ENCODE peak calls at places on chromosomes 12 and 14, in five cellular contexts. W, P, Q, X and V are unnamed samples.

GRCh38 chr14:89473979-89474378 is 56.9 kb upstream of the FOXN3 start:
- DNase-seq in W (no peak), P (no peak), Q (peak; percentile 10), X (no peak), V (no peak)

GRCh38 chr12:116818341-116818856 is 62.8 kb downstream of the HRK start:
- DNase-seq in W (no peak), P (no peak), Q (peak; percentile 15), X (no peak), V (peak; percentile 2)

GRCh38 chr12:116662612-116663144 is 75.2 kb downstream of the SPRING1 start:
- DNase-seq in W (peak; percentile 57), P (no peak), Q (peak; percentile 42), X (peak; percentile 46), V (no peak)

GRCh38 chr14:93669632-93670031 is 118.7 kb downstream of the PRIMA1 start:
- DNase-seq in W (no peak), P (no peak), Q (no peak), X (no peak), V (no peak)

GRCh38 chr12:5197127-5197526 is 153.4 kb downstream of the KCNA5 start:
- DNase-seq in W (no peak), P (no peak), Q (no peak), X (no peak), V (no peak)

GRCh38 chr12:87661770-87662402 is 367.3 kb downstream of the C12orf50 start:
- DNase-seq in W (no peak), P (no peak), Q (peak; percentile 5), X (no peak), V (no peak)

GRCh38 chr12:3557791-3558190 is 66.8 kb downstream of the PRMT8 start:
- DNase-seq in W (no peak), P (no peak), Q (no peak), X (no peak), V (no peak)

GRCh38 chr14:35576260-35576659 is 42.3 kb downstream of the INSM2 start:
- DNase-seq in W (no peak), P (no peak), Q (no peak), X (no peak), V (no peak)

GRCh38 chr12:68636268-68636667 is 25.6 kb downstream of the RAP1B start:
- DNase-seq in W (no peak), P (no peak), Q (peak; percentile 88), X (no peak), V (peak; percentile 82)

GRCh38 chr14:41549282-41549681 is 57.4 kb upstream of the LRFN5 start:
- DNase-seq in W (no peak), P (no peak), Q (no peak), X (no peak), V (no peak)

DNA sequence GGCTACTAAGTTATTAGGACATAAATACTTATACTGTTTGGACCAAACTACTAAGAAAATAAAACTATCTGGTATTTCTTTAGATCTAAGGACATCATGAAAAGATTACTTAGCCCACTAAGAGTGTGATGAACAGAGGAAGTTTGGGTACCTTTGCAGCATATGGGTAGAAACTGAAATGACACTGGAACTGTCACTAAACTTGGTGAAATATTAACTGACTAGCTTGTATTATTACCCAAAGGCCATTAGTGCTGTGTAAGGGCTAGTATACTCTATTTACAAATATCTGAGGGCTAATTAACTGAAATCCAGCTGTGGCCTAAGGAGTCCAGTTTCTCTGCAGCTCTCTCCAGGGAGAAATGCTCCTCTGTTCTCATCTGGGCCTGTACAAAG is 45.5 kb downstream of the PAWR start:
- DNase-seq in W (no peak), P (no peak), Q (no peak), X (no peak), V (no peak)
- H2BK12ac ChIP-seq in W (no peak overlapping the region), P (no peak overlapping the region), Q (no peak overlapping the region), X (no peak overlapping the region), V (no peak overlapping the region)

DNA sequence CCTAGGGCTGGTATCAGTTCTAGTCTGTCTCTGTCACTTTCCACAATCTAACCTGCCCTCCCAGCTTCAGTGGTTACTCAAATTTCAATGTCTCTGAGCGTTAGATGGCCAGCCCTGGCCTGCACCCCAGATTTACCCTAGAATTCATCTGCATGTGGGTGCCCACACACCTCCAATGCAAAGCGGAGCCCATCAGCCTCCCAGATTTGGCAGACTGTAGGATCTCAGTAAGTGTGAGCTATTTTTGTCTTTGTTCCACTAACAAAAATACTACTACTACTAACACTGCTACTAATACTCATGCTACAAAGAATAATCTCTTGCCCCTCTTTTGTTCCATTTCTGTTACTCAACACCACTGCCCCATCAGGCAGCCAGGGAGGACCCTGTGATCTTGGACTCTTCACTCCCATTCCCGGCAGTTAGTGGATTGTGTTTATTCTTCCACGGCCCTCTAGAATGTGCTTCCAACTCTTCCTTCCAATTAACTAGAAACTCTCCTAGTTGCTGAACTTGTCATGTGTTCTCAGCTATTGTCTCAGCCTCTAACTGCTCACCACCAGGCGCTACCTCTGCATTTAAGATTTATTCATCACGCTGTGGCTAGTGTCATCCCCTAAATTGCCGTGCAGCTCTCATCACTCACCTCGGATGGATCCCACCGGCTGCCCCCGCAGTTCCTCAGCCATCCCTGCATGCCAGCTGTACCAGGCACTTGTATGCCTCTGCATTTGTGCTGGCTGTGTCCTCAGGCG is 150.7 kb upstream of the HIF1A start:
- DNase-seq in W (no peak), P (no peak), Q (no peak), X (no peak), V (no peak)
- H2BK12ac ChIP-seq in W (no peak overlapping the region), P (no peak overlapping the region), Q (peak overlapping the region; percentile 38), X (no peak overlapping the region), V (peak overlapping the region; percentile 38)

GRCh38 chr12:113870035-113870434 is 96.1 kb downstream of the RBM19 start:
- DNase-seq in W (no peak), P (no peak), Q (no peak), X (no peak), V (no peak)

GRCh38 chr12:113863455-113863845 is 102.7 kb downstream of the RBM19 start:
- DNase-seq in W (no peak), P (no peak), Q (no peak), X (no peak), V (no peak)

GRCh38 chr12:113868365-113868764 is 97.8 kb downstream of the RBM19 start:
- DNase-seq in W (no peak), P (no peak), Q (no peak), X (no peak), V (no peak)

GRCh38 chr12:113867258-113867657 is 98.9 kb downstream of the RBM19 start:
- DNase-seq in W (peak; percentile 57), P (peak; percentile 64), Q (peak; percentile 34), X (no peak), V (peak; percentile 39)

DNA sequence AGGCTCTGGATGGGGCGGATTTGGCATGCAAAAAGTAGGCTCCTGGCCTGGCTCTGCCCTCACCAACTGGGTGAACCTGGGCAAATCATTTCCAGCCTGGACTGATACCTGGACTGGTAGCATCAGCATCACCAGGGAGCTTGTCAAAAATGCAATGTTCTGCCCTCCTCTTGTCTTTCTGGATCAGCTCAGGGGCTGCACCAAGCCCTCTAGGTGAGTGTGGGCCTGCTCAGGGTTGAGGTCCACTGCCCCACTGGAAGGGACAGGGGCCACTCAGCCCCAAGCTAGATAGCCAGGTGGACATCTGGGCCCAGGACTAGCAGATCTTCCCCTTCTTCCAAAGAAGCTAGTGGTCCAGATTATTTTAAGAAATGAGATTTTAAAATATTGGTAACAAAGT is 99.6 kb downstream of the RBM19 start:
- DNase-seq in W (no peak), P (no peak), Q (no peak), X (no peak), V (no peak)
- H2BK12ac ChIP-seq in W (no peak overlapping the region), P (no peak overlapping the region), Q (no peak overlapping the region), X (no peak overlapping the region), V (no peak overlapping the region)

DNA sequence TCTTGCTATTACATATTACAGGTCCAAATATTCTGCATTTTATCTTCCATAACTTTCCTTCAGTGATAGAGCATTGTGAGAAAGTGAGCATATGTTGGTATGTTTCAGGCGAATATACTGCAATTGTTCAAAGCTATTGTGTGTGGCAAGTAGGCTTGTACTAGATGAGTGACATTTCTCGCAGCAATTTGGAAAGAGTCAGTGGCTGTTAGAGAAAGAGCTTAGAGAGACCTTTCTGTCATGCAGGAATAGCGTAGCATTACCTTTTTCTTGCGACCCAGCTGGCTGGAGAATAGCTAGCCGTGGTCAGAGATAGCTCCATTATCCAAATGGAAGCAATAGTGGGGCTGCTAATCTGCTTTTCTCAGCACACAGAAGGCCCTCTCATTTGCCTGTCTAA is 678.5 kb upstream of the FOXG1 start:
- DNase-seq in W (no peak), P (no peak), Q (no peak), X (peak; percentile 12), V (no peak)
- H2BK12ac ChIP-seq in W (no peak overlapping the region), P (no peak overlapping the region), Q (no peak overlapping the region), X (no peak overlapping the region), V (no peak overlapping the region)

GRCh38 chr14:101409006-101409543 is 152.2 kb upstream of the DIO3 start:
- DNase-seq in W (no peak), P (no peak), Q (no peak), X (no peak), V (no peak)

GRCh38 chr14:101405931-101406330 is 155.4 kb upstream of the DIO3 start:
- DNase-seq in W (no peak), P (no peak), Q (no peak), X (no peak), V (no peak)

GRCh38 chr14:101408077-101408831 is 153.0 kb upstream of the DIO3 start:
- DNase-seq in W (no peak), P (no peak), Q (no peak), X (no peak), V (peak; percentile 21)

GRCh38 chr14:101406921-101407320 is 154.4 kb upstream of the DIO3 start:
- DNase-seq in W (no peak), P (no peak), Q (no peak), X (no peak), V (no peak)

DNA sequence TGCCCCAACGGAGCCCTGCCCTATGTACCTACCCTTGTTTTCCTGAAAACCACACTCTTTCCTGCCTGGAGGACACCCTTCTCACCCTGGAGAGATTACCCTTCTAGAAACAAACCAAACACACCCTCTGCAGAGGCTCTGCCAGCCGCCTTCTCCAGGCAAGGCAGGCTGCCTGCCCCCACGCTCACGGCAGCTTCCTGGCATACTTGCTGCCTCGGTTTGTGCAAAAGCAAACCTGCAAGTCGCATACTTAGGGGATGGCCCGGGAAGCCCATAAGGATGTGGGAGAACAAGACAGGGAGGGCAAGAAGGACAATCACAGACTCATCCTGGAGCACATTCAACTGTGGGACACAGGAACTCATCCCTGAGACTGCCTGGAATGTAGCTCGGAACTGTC is 154.0 kb upstream of the DIO3 start:
- DNase-seq in W (no peak), P (no peak), Q (no peak), X (no peak), V (no peak)
- H2BK12ac ChIP-seq in W (no peak overlapping the region), P (no peak overlapping the region), Q (no peak overlapping the region), X (no peak overlapping the region), V (peak overlapping the region; percentile 19)